ENCODE peak calls at places on chromosomes 5 and 9, in seven cellular contexts. One of them, this sample, is unnamed.

GRCh38 chr9:126497673-126498255 is 116.0 kb upstream of the LMX1B start:
- DNase-seq in HepG2: no peak
- DNase-seq in HCT116: no peak
- DNase-seq in GM12878: no peak
- DNase-seq in SK-N-SH: no peak
- DNase-seq in H1: no peak
- DNase-seq in K562: no peak
- DNase-seq in this sample: no peak

GRCh38 chr5:77076961-77077820 is 9.9 kb downstream of the ZBED3 start:
- DNase-seq in HepG2: no peak
- DNase-seq in HCT116: no peak
- DNase-seq in GM12878: no peak
- DNase-seq in SK-N-SH: peak; percentile 94
- DNase-seq in H1: no peak
- DNase-seq in K562: peak; percentile 76
- DNase-seq in this sample: no peak

GRCh38 chr9:104027295-104027694 is 66.8 kb upstream of the SMC2 start:
- DNase-seq in HepG2: no peak
- DNase-seq in HCT116: no peak
- DNase-seq in GM12878: peak; percentile 7
- DNase-seq in SK-N-SH: no peak
- DNase-seq in H1: no peak
- DNase-seq in K562: no peak
- DNase-seq in this sample: peak; percentile 36

GRCh38 chr5:158840193-158840592 is 259.5 kb downstream of the EBF1 start:
- DNase-seq in HepG2: no peak
- DNase-seq in HCT116: no peak
- DNase-seq in GM12878: no peak
- DNase-seq in SK-N-SH: no peak
- DNase-seq in H1: no peak
- DNase-seq in K562: no peak
- DNase-seq in this sample: no peak

GRCh38 chr5:68074633-68075032 is 140.9 kb upstream of the PIK3R1 start:
- DNase-seq in HepG2: no peak
- DNase-seq in HCT116: no peak
- DNase-seq in GM12878: no peak
- DNase-seq in SK-N-SH: no peak
- DNase-seq in H1: no peak
- DNase-seq in K562: no peak
- DNase-seq in this sample: peak; percentile 25

GRCh38 chr5:51043740-51044139 is 339.5 kb upstream of the ISL1 start:
- DNase-seq in HepG2: no peak
- DNase-seq in HCT116: no peak
- DNase-seq in GM12878: no peak
- DNase-seq in SK-N-SH: no peak
- DNase-seq in H1: no peak
- DNase-seq in K562: no peak
- DNase-seq in this sample: no peak

GRCh38 chr9:123685489-123686083 is 244.3 kb downstream of the DENND1A start:
- DNase-seq in HepG2: no peak
- DNase-seq in HCT116: no peak
- DNase-seq in GM12878: no peak
- DNase-seq in SK-N-SH: no peak
- DNase-seq in H1: no peak
- DNase-seq in K562: no peak
- DNase-seq in this sample: no peak

GRCh38 chr5:159208508-159209437 is 580 bp downstream of the RNF145 start:
- DNase-seq in HepG2: peak; percentile 9
- DNase-seq in HCT116: no peak
- DNase-seq in GM12878: no peak
- DNase-seq in SK-N-SH: peak; percentile 73
- DNase-seq in H1: no peak
- DNase-seq in K562: peak; percentile 58
- DNase-seq in this sample: peak; percentile 23

GRCh38 chr5:37637165-37637845 is 202.5 kb downstream of the GDNF start:
- DNase-seq in HepG2: no peak
- DNase-seq in HCT116: no peak
- DNase-seq in GM12878: no peak
- DNase-seq in SK-N-SH: no peak
- DNase-seq in H1: no peak
- DNase-seq in K562: no peak
- DNase-seq in this sample: no peak

GRCh38 chr9:26746357-26747072 is 146.1 kb downstream of the CAAP1 start:
- DNase-seq in HepG2: peak; percentile 70
- DNase-seq in HCT116: peak; percentile 41
- DNase-seq in GM12878: peak; percentile 76
- DNase-seq in SK-N-SH: no peak
- DNase-seq in H1: peak; percentile 46
- DNase-seq in K562: peak; percentile 16
- DNase-seq in this sample: peak; percentile 67

GRCh38 chr5:1736065-1736464 is 63.6 kb downstream of the MRPL36 start:
- DNase-seq in HepG2: no peak
- DNase-seq in HCT116: no peak
- DNase-seq in GM12878: no peak
- DNase-seq in SK-N-SH: no peak
- DNase-seq in H1: no peak
- DNase-seq in K562: no peak
- DNase-seq in this sample: no peak

GRCh38 chr5:1735320-1735970 is 64.2 kb downstream of the MRPL36 start:
- DNase-seq in HepG2: no peak
- DNase-seq in HCT116: no peak
- DNase-seq in GM12878: no peak
- DNase-seq in SK-N-SH: no peak
- DNase-seq in H1: no peak
- DNase-seq in K562: no peak
- DNase-seq in this sample: no peak

GRCh38 chr5:1736889-1737711 is 62.5 kb downstream of the MRPL36 start:
- DNase-seq in HepG2: no peak
- DNase-seq in HCT116: no peak
- DNase-seq in GM12878: no peak
- DNase-seq in SK-N-SH: peak; percentile 30
- DNase-seq in H1: no peak
- DNase-seq in K562: no peak
- DNase-seq in this sample: no peak

GRCh38 chr5:1734908-1735289 is 64.7 kb downstream of the MRPL36 start:
- DNase-seq in HepG2: no peak
- DNase-seq in HCT116: no peak
- DNase-seq in GM12878: no peak
- DNase-seq in SK-N-SH: no peak
- DNase-seq in H1: no peak
- DNase-seq in K562: no peak
- DNase-seq in this sample: no peak

GRCh38 chr5:1737790-1738405 is 61.7 kb downstream of the MRPL36 start:
- DNase-seq in HepG2: peak; percentile 31
- DNase-seq in HCT116: peak; percentile 22
- DNase-seq in GM12878: peak; percentile 11
- DNase-seq in SK-N-SH: peak; percentile 42
- DNase-seq in H1: no peak
- DNase-seq in K562: peak; percentile 61
- DNase-seq in this sample: peak; percentile 56
- TF ChIP-seq JUND in HepG2: no peak
- TF ChIP-seq JUND in HCT116: no peak
- TF ChIP-seq JUND in GM12878: no peak
- TF ChIP-seq JUND in SK-N-SH: no peak
- TF ChIP-seq JUND in H1: no peak
- TF ChIP-seq JUND in K562: no peak
- TF ChIP-seq JUND in this sample: no peak

DNA sequence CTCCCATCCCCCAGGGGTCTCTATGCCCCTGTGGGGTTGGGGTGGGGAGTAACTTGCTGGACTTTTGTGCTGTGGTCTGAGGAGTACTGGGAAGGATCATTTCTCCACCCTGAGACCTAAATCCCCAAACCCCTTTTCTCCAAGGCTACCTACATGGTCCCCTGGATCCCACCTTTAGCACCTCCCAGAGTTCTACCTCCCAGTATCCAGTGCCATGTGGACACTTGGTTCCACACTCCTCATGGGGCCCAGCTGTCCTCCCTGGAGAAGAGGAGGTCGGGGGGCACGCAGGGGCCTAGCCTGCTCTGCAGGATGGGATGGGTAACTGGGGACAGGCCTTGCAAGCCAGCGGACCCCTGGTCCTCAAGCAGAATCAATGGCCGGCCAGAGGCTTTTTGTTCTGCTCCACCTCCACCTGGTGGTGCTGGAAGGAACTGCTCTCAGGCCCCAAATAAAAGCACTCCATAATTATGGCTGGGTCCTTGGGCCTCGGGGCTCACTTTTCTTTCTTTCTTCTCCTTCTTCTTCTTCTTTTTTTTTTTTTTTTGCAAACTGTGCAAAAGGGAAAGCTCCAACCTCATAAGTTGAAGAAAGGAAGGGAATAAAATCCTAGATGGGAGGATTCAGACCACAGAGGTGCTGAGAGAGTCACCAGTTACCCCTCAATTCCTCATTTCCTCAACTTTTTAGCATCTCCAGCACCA is 68.4 kb downstream of the PSD2 start:
- DNase-seq in HepG2: peak; percentile 28
- DNase-seq in HCT116: no peak
- DNase-seq in GM12878: no peak
- DNase-seq in SK-N-SH: peak; percentile 85
- DNase-seq in H1: no peak
- DNase-seq in K562: peak; percentile 69
- DNase-seq in this sample: peak; percentile 66
- TF ChIP-seq JUND in HepG2: no peak
- TF ChIP-seq JUND in HCT116: no peak
- TF ChIP-seq JUND in GM12878: no peak
- TF ChIP-seq JUND in SK-N-SH: no peak
- TF ChIP-seq JUND in H1: no peak
- TF ChIP-seq JUND in K562: no peak
- TF ChIP-seq JUND in this sample: no peak

GRCh38 chr9:8822667-8823025 is 1023.1 kb upstream of the DMAC1 start:
- DNase-seq in HepG2: peak; percentile 9
- DNase-seq in HCT116: no peak
- DNase-seq in GM12878: no peak
- DNase-seq in SK-N-SH: no peak
- DNase-seq in H1: no peak
- DNase-seq in K562: no peak
- DNase-seq in this sample: no peak

GRCh38 chr9:8823131-8823895 is 1023.7 kb upstream of the DMAC1 start:
- DNase-seq in HepG2: no peak
- DNase-seq in HCT116: no peak
- DNase-seq in GM12878: no peak
- DNase-seq in SK-N-SH: no peak
- DNase-seq in H1: no peak
- DNase-seq in K562: no peak
- DNase-seq in this sample: no peak

GRCh38 chr9:8826281-8826680 is 1026.7 kb upstream of the DMAC1 start:
- DNase-seq in HepG2: no peak
- DNase-seq in HCT116: no peak
- DNase-seq in GM12878: no peak
- DNase-seq in SK-N-SH: no peak
- DNase-seq in H1: no peak
- DNase-seq in K562: no peak
- DNase-seq in this sample: no peak

GRCh38 chr9:8821910-8822666 is 1022.5 kb upstream of the DMAC1 start:
- DNase-seq in HepG2: no peak
- DNase-seq in HCT116: no peak
- DNase-seq in GM12878: no peak
- DNase-seq in SK-N-SH: no peak
- DNase-seq in H1: no peak
- DNase-seq in K562: no peak
- DNase-seq in this sample: no peak

GRCh38 chr9:8825600-8826147 is 1026.1 kb upstream of the DMAC1 start:
- DNase-seq in HepG2: no peak
- DNase-seq in HCT116: no peak
- DNase-seq in GM12878: no peak
- DNase-seq in SK-N-SH: no peak
- DNase-seq in H1: no peak
- DNase-seq in K562: no peak
- DNase-seq in this sample: no peak
- TF ChIP-seq JUND in HepG2: no peak
- TF ChIP-seq JUND in HCT116: no peak
- TF ChIP-seq JUND in GM12878: no peak
- TF ChIP-seq JUND in SK-N-SH: no peak
- TF ChIP-seq JUND in H1: no peak
- TF ChIP-seq JUND in K562: no peak
- TF ChIP-seq JUND in this sample: no peak

DNA sequence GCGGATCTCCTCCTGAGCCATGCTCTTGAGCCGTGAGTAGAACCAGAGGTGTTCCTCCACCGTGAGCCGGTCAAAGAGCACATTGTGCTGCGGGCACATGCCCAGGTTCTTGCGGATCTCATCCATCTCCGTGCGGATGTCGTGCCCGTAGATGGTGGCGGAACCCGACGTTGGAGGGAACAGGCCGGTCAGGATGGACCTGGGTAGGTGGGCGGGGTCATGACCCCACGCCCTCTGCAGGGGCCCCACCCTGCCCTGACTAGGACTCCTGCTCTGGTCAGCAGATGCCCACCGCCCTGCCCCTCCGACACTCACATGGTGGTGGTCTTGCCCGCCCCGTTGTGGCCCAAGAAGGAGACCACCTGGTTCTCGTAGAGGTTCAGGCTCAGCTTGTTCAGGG is 12.1 kb downstream of the ABCA2 start:
- DNase-seq in HepG2: no peak
- DNase-seq in HCT116: no peak
- DNase-seq in GM12878: no peak
- DNase-seq in SK-N-SH: no peak
- DNase-seq in H1: no peak
- DNase-seq in K562: no peak
- DNase-seq in this sample: no peak
- TF ChIP-seq JUND in HepG2: no peak
- TF ChIP-seq JUND in HCT116: no peak
- TF ChIP-seq JUND in GM12878: no peak
- TF ChIP-seq JUND in SK-N-SH: no peak
- TF ChIP-seq JUND in H1: no peak
- TF ChIP-seq JUND in K562: no peak
- TF ChIP-seq JUND in this sample: no peak

DNA sequence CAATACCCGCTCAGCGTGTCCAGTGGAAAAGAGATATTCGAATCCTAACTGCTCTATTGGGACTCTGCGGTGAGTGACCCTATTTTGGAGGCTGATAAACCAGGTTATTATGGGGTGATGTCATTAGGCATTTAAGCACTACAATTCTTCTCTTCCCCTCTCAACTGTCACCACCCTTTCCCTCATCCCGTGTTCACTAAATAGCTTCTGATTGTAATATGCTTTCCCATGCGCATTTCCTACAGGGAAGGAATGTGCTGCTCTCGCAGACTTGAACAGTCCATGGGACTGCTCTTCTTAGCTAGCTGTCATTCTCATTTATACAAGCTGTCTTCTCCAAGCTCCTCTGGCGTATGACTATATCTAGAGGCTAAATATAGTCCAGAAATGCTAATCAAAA is 39.8 kb upstream of the CSNK1G3 start:
- DNase-seq in HepG2: no peak
- DNase-seq in HCT116: no peak
- DNase-seq in GM12878: no peak
- DNase-seq in SK-N-SH: no peak
- DNase-seq in H1: no peak
- DNase-seq in K562: peak; percentile 21
- DNase-seq in this sample: no peak
- TF ChIP-seq JUND in HepG2: no peak
- TF ChIP-seq JUND in HCT116: no peak
- TF ChIP-seq JUND in GM12878: no peak
- TF ChIP-seq JUND in SK-N-SH: no peak
- TF ChIP-seq JUND in H1: no peak
- TF ChIP-seq JUND in K562: no peak
- TF ChIP-seq JUND in this sample: no peak